ENCODE peak calls at places on chromosome 17, in eight cellular contexts. C is IMR-90, Q is psoas muscle, Z is tibial nerve, J is fibroblast of mammary gland, I is left lung, R is heart left ventricle, Y is stomach. P is an unnamed sample.

GRCh38 chr17:40499551-40500189 is 1.8 kb downstream of the TNS4 start:
- DNase-seq in C (peak; percentile 60), Q (peak; percentile 87), Z (peak; percentile 76), J (peak; percentile 58), I (peak; percentile 87), R (peak; percentile 90), Y (peak; percentile 92), P (peak; percentile 65)

GRCh38 chr17:7971651-7972050 is 30.8 kb upstream of the GUCY2D start:
- DNase-seq in C (no peak), Q (no peak), Z (no peak), J (no peak), I (no peak), R (no peak), Y (no peak), P (no peak)

GRCh38 chr17:81303385-81303784 is 8.3 kb upstream of the SLC38A10 start:
- DNase-seq in C (no peak), Q (no peak), Z (no peak), J (no peak), I (no peak), R (no peak), Y (no peak), P (no peak)

GRCh38 chr17:2084129-2084765 is 29.3 kb downstream of the HIC1 start:
- DNase-seq in C (peak; percentile 53), Q (peak; percentile 75), Z (peak; percentile 65), J (peak; percentile 87), I (no peak), R (peak; percentile 84), Y (no peak), P (no peak)

GRCh38 chr17:147796-148740 is 10.7 kb downstream of the SCGB1C2 start:
- DNase-seq in C (no peak), Q (peak; percentile 8), Z (no peak), J (no peak), I (peak; percentile 10), R (no peak), Y (peak; percentile 16), P (no peak)

GRCh38 chr17:78322858-78323455 is 36.9 kb downstream of the SOCS3 start:
- DNase-seq in C (no peak), Q (peak; percentile 73), Z (peak; percentile 69), J (peak; percentile 95), I (no peak), R (peak; percentile 84), Y (no peak), P (no peak)

GRCh38 chr17:65064452-65065019 is 8.0 kb upstream of the GNA13 start:
- DNase-seq in C (peak; percentile 88), Q (no peak), Z (no peak), J (peak; percentile 57), I (no peak), R (no peak), Y (no peak), P (no peak)

GRCh38 chr17:4497101-4497824 is 1.4 kb upstream of the SPNS2 start:
- DNase-seq in C (peak; percentile 52), Q (no peak), Z (no peak), J (peak; percentile 10), I (no peak), R (no peak), Y (no peak), P (no peak)

GRCh38 chr17:20010099-20010863 is 1.1 kb downstream of the SPECC1 start:
- DNase-seq in C (peak; percentile 61), Q (no peak), Z (peak; percentile 42), J (peak; percentile 61), I (no peak), R (peak; percentile 45), Y (peak; percentile 45), P (no peak)

GRCh38 chr17:53719229-53719628 is 103.5 kb upstream of the KIF2B start:
- DNase-seq in C (no peak), Q (no peak), Z (no peak), J (no peak), I (no peak), R (no peak), Y (no peak), P (no peak)

GRCh38 chr17:4566785-4567184 is 6.4 kb upstream of the GGT6 start:
- DNase-seq in C (peak; percentile 39), Q (no peak), Z (no peak), J (peak; percentile 54), I (no peak), R (peak; percentile 49), Y (peak; percentile 63), P (no peak)

GRCh38 chr17:7977039-7977438 is 25.4 kb upstream of the GUCY2D start:
- DNase-seq in C (no peak), Q (no peak), Z (no peak), J (no peak), I (no peak), R (no peak), Y (no peak), P (no peak)

GRCh38 chr17:5249615-5250014 is 15.0 kb upstream of the SCIMP start:
- DNase-seq in C (peak; percentile 78), Q (peak; percentile 32), Z (peak; percentile 27), J (peak; percentile 83), I (no peak), R (peak; percentile 50), Y (peak; percentile 61), P (no peak)

GRCh38 chr17:81354252-81354943 is 40.9 kb upstream of the BAHCC1 start:
- DNase-seq in C (no peak), Q (no peak), Z (no peak), J (no peak), I (no peak), R (no peak), Y (no peak), P (no peak)

GRCh38 chr17:65279456-65279855 is 142.3 kb downstream of the RGS9 start:
- DNase-seq in C (no peak), Q (no peak), Z (no peak), J (no peak), I (no peak), R (no peak), Y (no peak), P (no peak)

GRCh38 chr17:27762527-27763305 is 37.6 kb downstream of the NOS2 start:
- DNase-seq in C (peak; percentile 37), Q (no peak), Z (no peak), J (peak; percentile 33), I (no peak), R (no peak), Y (no peak), P (no peak)

GRCh38 chr17:80926601-80927250 is 64.9 kb upstream of the CHMP6 start:
- DNase-seq in C (no peak), Q (no peak), Z (no peak), J (no peak), I (peak; percentile 19), R (no peak), Y (no peak), P (no peak)

DNA sequence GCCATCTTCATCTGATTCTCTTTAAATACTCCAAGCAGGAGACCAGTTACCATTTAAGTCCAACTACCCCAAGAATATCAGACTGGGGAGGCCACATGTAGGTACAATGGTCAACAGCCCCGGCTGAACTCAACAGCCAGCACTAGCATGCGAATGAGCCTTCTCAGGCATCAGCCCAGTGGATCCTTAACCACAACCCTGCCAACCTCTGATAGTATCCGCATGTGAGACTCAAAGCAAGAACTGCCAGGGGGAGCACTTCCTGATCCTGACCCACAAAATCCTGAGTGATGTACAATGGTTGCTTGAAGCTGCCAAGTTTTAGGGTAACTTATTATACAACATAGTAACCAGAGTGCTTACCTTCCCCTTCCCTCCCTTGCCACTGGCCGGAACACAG is 4.0 kb downstream of the PYY start:
- DNase-seq in C (no peak), Q (no peak), Z (no peak), J (no peak), I (no peak), R (no peak), Y (no peak), P (no peak)
- TF ChIP-seq CTCF in C (no peak), Q (no peak), Z (no peak), J (no peak), I (no peak), R (no peak), Y (no peak), P (no peak)

GRCh38 chr17:32264823-32265191 is 825 bp upstream of the RHBDL3 start:
- DNase-seq in C (no peak), Q (no peak), Z (no peak), J (no peak), I (no peak), R (no peak), Y (no peak), P (no peak)

GRCh38 chr17:32264140-32264799 is 1.4 kb upstream of the RHBDL3 start:
- DNase-seq in C (no peak), Q (no peak), Z (no peak), J (no peak), I (no peak), R (no peak), Y (no peak), P (no peak)

GRCh38 chr17:32261521-32261792 is 4.2 kb upstream of the RHBDL3 start:
- DNase-seq in C (no peak), Q (no peak), Z (no peak), J (no peak), I (no peak), R (no peak), Y (no peak), P (no peak)

GRCh38 chr17:32259596-32259995 is 6.0 kb upstream of the RHBDL3 start:
- DNase-seq in C (peak; percentile 82), Q (no peak), Z (no peak), J (peak; percentile 72), I (no peak), R (no peak), Y (no peak), P (no peak)

DNA sequence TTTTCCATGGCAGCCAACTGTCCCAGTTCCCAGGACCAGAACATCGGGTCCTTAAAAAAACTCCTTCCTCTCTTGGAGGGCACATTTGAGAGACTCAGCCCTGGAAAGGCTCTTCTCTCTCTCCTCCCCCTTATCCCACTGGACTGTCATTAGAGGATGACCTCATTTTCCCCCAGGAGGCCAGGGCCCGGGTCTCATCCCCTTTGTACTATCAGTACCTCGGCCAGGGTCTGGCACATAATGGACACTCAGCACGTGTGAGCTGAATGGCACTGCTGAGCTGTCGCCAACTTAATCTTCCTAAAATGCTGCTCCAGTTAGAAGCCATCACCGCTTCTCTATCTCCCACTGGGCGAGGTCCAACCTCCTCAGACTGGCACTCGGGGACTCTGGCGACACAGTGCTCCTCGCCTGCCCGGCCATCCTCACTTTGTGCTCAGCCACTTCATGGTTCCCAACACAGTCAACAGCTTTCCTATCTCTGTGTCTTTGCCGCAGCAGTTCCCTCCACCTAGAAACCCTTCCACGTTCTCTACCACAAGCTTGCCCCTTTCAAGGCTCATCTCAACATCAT is 3.6 kb upstream of the RHBDL3 start:
- DNase-seq in C (no peak), Q (no peak), Z (no peak), J (no peak), I (no peak), R (no peak), Y (no peak), P (no peak)
- TF ChIP-seq CTCF in C (no peak), Q (no peak), Z (no peak), J (no peak), I (no peak), R (no peak), Y (no peak), P (no peak)

GRCh38 chr17:66904760-66905637 is 59.5 kb upstream of the CACNG4 start:
- DNase-seq in C (peak; percentile 72), Q (no peak), Z (no peak), J (peak; percentile 52), I (no peak), R (peak; percentile 39), Y (peak; percentile 55), P (peak; percentile 38)
- TF ChIP-seq CTCF in C (no peak), Q (no peak), Z (no peak), J (no peak), I (no peak), R (no peak), Y (no peak), P (no peak)

DNA sequence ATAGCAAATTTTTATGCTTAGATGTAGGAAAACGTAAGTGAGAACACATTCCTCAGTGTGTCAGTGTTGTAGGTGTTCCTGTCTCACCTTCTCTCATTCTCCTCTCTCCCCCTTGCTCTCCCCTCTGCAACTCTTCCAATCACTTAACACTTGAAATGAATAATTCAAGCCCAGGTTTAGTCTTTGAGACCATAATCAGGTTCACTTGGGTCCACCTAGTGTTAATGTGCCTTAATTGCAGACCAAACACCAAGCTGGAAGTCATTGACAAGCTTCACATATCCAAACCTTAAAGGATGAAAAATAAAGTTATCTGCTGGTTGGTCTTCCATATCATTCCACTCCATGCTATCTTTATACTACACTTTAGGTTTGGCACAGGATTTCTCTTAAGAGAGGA is 37.0 kb downstream of the STXBP4 start:
- DNase-seq in C (peak; percentile 12), Q (no peak), Z (no peak), J (peak; percentile 32), I (no peak), R (no peak), Y (no peak), P (no peak)
- TF ChIP-seq CTCF in C (peak; percentile 16), Q (no peak), Z (no peak), J (peak; percentile 46), I (no peak), R (peak; percentile 12), Y (no peak), P (no peak)

P was measured in omental fat pad.